ENCODE peak calls at places on chromosomes 5 and 9, in nine cellular contexts. Q is astrocyte, V is dorsolateral prefrontal cortex, G is T-helper 9 cell, F is NCI-H524 treated with DMSO at 0.1 percent for 48 hours, D is heart right ventricle, B is SHP77, S is pancreas, U is GM20000. I is an unnamed sample.

GRCh38 chr9:117121331-117121730 is 293.5 kb downstream of the ASTN2 start:
- DNase-seq in G (no peak), F (no peak), U (no peak), S (no peak), B (no peak), V (no peak), Q (no peak), D (no peak), I (no peak)

GRCh38 chr9:97502984-97503861 is 1.8 kb downstream of the TMOD1 start:
- DNase-seq in V (no peak), S (no peak), Q (no peak), G (no peak), B (no peak), D (no peak), F (no peak), U (peak), I (no peak)

GRCh38 chr9:11618241-11618805 is 1005.5 kb upstream of the PTPRD start:
- DNase-seq in F (no peak), G (no peak), D (no peak), U (no peak), S (peak), V (no peak), Q (no peak), B (no peak), I (no peak)

GRCh38 chr5:139222346-139222745 is 24.2 kb upstream of the SIL1 start:
- DNase-seq in Q (no peak), V (no peak), G (no peak), B (peak), F (no peak), S (no peak), D (no peak), U (no peak), I (no peak)

GRCh38 chr5:14365831-14366435 is 215.7 kb upstream of the OTULINL start:
- DNase-seq in B (no peak), S (no peak), G (no peak), Q (peak), D (no peak), F (no peak), U (no peak), V (no peak), I (no peak)

GRCh38 chr9:28774433-28775029 is 1201.2 kb upstream of the C9orf72 start:
- DNase-seq in D (no peak), Q (peak), B (no peak), U (peak), F (no peak), G (no peak), S (no peak), V (no peak), I (peak)

GRCh38 chr5:97182571-97183099 is 412 bp downstream of the RIOK2 start:
- DNase-seq in G (no peak), Q (peak), B (no peak), D (no peak), V (no peak), U (no peak), F (no peak), S (no peak), I (no peak)

GRCh38 chr9:124260769-124261603 is 3.2 kb downstream of the NEK6 start:
- DNase-seq in D (no peak), F (no peak), Q (peak), S (no peak), V (no peak), B (no peak), G (no peak), U (no peak), I (no peak)

GRCh38 chr5:132481243-132482211 is 9.0 kb downstream of the IRF1 start:
- DNase-seq in G (no peak), U (no peak), S (peak), D (no peak), Q (no peak), V (no peak), F (no peak), B (no peak), I (no peak)

GRCh38 chr5:98982880-98983279 is 54.1 kb upstream of the CHD1 start:
- DNase-seq in U (no peak), V (no peak), Q (no peak), F (no peak), G (no peak), D (no peak), S (no peak), B (no peak), I (no peak)

GRCh38 chr9:37486256-37486615 is 488 bp downstream of the POLR1E start:
- DNase-seq in U (no peak), V (no peak), S (no peak), Q (no peak), G (no peak), B (no peak), F (no peak), D (no peak), I (no peak)

GRCh38 chr5:74786851-74787250 is 19.8 kb downstream of the NSA2 start:
- DNase-seq in F (no peak), S (no peak), D (no peak), Q (no peak), U (no peak), V (no peak), B (no peak), G (no peak), I (no peak)

GRCh38 chr9:106403081-106403480 is 459.9 kb upstream of the ZNF462 start:
- DNase-seq in B (no peak), U (no peak), V (no peak), G (no peak), D (no peak), F (no peak), S (no peak), Q (peak), I (no peak)

GRCh38 chr5:179732918-179733763 is 519 bp downstream of the MAML1 start:
- DNase-seq in F (no peak), U (no peak), Q (peak), S (peak), B (no peak), V (no peak), G (peak), D (peak), I (no peak)

I was measured in NCI-H2081 treated with DMSO at 0.1 percent for 48 hours.